ENCODE peak calls at places on chromosomes 1 and 21, in ten cellular contexts. One of them, this sample, is unnamed.

GRCh38 chr1:61337981-61338848 is 255.9 kb downstream of the NFIA start:
- DNase-seq in EL: peak
- DNase-seq in endothelial cell: peak
- DNase-seq in naive thymus-derived CD4-positive, alpha-beta T cell: no peak
- DNase-seq in stimulated activated naive CD8-positive, alpha-beta T cell treated with anti-CD3 and anti-CD28 coated beads, Interleukin-15, amount 100 ng/mL, for 72 hours: no peak
- DNase-seq in fibroblast of lung: peak
- DNase-seq in body of pancreas: peak
- DNase-seq in upper lobe of right lung: peak
- DNase-seq in NCI-H2107: peak
- DNase-seq in AG09309: peak
- DNase-seq in this sample: no peak

GRCh38 chr1:48003741-48004503 is 6.7 kb upstream of the TRABD2B start:
- DNase-seq in stimulated activated naive CD8-positive, alpha-beta T cell treated with anti-CD3 and anti-CD28 coated beads, Interleukin-15, amount 100 ng/mL, for 72 hours: no peak
- DNase-seq in naive thymus-derived CD4-positive, alpha-beta T cell: no peak
- DNase-seq in fibroblast of lung: no peak
- DNase-seq in endothelial cell: no peak
- DNase-seq in upper lobe of right lung: no peak
- DNase-seq in EL: no peak
- DNase-seq in NCI-H2107: peak
- DNase-seq in body of pancreas: no peak
- DNase-seq in AG09309: no peak
- DNase-seq in this sample: no peak

GRCh38 chr1:15706751-15707150 is 22.6 kb downstream of the PLEKHM2 start:
- DNase-seq in body of pancreas: no peak
- DNase-seq in naive thymus-derived CD4-positive, alpha-beta T cell: no peak
- DNase-seq in upper lobe of right lung: peak
- DNase-seq in fibroblast of lung: no peak
- DNase-seq in AG09309: no peak
- DNase-seq in NCI-H2107: no peak
- DNase-seq in EL: no peak
- DNase-seq in stimulated activated naive CD8-positive, alpha-beta T cell treated with anti-CD3 and anti-CD28 coated beads, Interleukin-15, amount 100 ng/mL, for 72 hours: no peak
- DNase-seq in endothelial cell: no peak
- DNase-seq in this sample: no peak

GRCh38 chr1:95384570-95384969 is 150.6 kb downstream of the RWDD3 start:
- DNase-seq in AG09309: no peak
- DNase-seq in stimulated activated naive CD8-positive, alpha-beta T cell treated with anti-CD3 and anti-CD28 coated beads, Interleukin-15, amount 100 ng/mL, for 72 hours: peak
- DNase-seq in body of pancreas: no peak
- DNase-seq in NCI-H2107: no peak
- DNase-seq in fibroblast of lung: peak
- DNase-seq in upper lobe of right lung: no peak
- DNase-seq in naive thymus-derived CD4-positive, alpha-beta T cell: no peak
- DNase-seq in endothelial cell: peak
- DNase-seq in EL: peak
- DNase-seq in this sample: no peak

GRCh38 chr21:38910390-38911008 is 104.8 kb downstream of the ETS2 start:
- DNase-seq in NCI-H2107: peak
- DNase-seq in body of pancreas: no peak
- DNase-seq in upper lobe of right lung: no peak
- DNase-seq in endothelial cell: no peak
- DNase-seq in EL: peak
- DNase-seq in fibroblast of lung: no peak
- DNase-seq in stimulated activated naive CD8-positive, alpha-beta T cell treated with anti-CD3 and anti-CD28 coated beads, Interleukin-15, amount 100 ng/mL, for 72 hours: no peak
- DNase-seq in AG09309: no peak
- DNase-seq in naive thymus-derived CD4-positive, alpha-beta T cell: no peak
- DNase-seq in this sample: no peak

GRCh38 chr1:25590096-25590824 is 26.3 kb upstream of the MAN1C1 start:
- DNase-seq in EL: no peak
- DNase-seq in AG09309: no peak
- DNase-seq in upper lobe of right lung: peak
- DNase-seq in fibroblast of lung: no peak
- DNase-seq in stimulated activated naive CD8-positive, alpha-beta T cell treated with anti-CD3 and anti-CD28 coated beads, Interleukin-15, amount 100 ng/mL, for 72 hours: no peak
- DNase-seq in NCI-H2107: no peak
- DNase-seq in body of pancreas: no peak
- DNase-seq in endothelial cell: no peak
- DNase-seq in naive thymus-derived CD4-positive, alpha-beta T cell: no peak
- DNase-seq in this sample: no peak

GRCh38 chr1:11178021-11179015 is 10.8 kb upstream of the ANGPTL7 start:
- DNase-seq in endothelial cell: no peak
- DNase-seq in upper lobe of right lung: no peak
- DNase-seq in body of pancreas: no peak
- DNase-seq in AG09309: no peak
- DNase-seq in naive thymus-derived CD4-positive, alpha-beta T cell: no peak
- DNase-seq in EL: no peak
- DNase-seq in stimulated activated naive CD8-positive, alpha-beta T cell treated with anti-CD3 and anti-CD28 coated beads, Interleukin-15, amount 100 ng/mL, for 72 hours: no peak
- DNase-seq in fibroblast of lung: peak
- DNase-seq in NCI-H2107: peak
- DNase-seq in this sample: no peak

GRCh38 chr1:8323706-8324105 is 5.8 kb downstream of the SLC45A1 start:
- DNase-seq in body of pancreas: no peak
- DNase-seq in fibroblast of lung: no peak
- DNase-seq in AG09309: no peak
- DNase-seq in NCI-H2107: no peak
- DNase-seq in EL: no peak
- DNase-seq in stimulated activated naive CD8-positive, alpha-beta T cell treated with anti-CD3 and anti-CD28 coated beads, Interleukin-15, amount 100 ng/mL, for 72 hours: no peak
- DNase-seq in endothelial cell: no peak
- DNase-seq in naive thymus-derived CD4-positive, alpha-beta T cell: no peak
- DNase-seq in upper lobe of right lung: no peak
- DNase-seq in this sample: no peak

GRCh38 chr1:162530318-162530984 is 31.1 kb upstream of the UAP1 start:
- DNase-seq in endothelial cell: no peak
- DNase-seq in AG09309: no peak
- DNase-seq in naive thymus-derived CD4-positive, alpha-beta T cell: no peak
- DNase-seq in NCI-H2107: peak
- DNase-seq in EL: no peak
- DNase-seq in upper lobe of right lung: no peak
- DNase-seq in stimulated activated naive CD8-positive, alpha-beta T cell treated with anti-CD3 and anti-CD28 coated beads, Interleukin-15, amount 100 ng/mL, for 72 hours: no peak
- DNase-seq in fibroblast of lung: no peak
- DNase-seq in body of pancreas: no peak
- DNase-seq in this sample: peak